ENCODE peak calls at places on chromosomes 16 and 17, in five cellular contexts. Y is neural progenitor cell, M is dorsolateral prefrontal cortex, O is hepatocyte, B is colonic mucosa. S is an unnamed sample.
A peak's percentile ranks its signal among the peaks of the same experiment; 100 is the strongest.

GRCh38 chr17:44502598-44503079 is 567 bp downstream of the GPATCH8 start:
- DNase-seq in O (peak; percentile 34), Y (peak; percentile 16), M (no peak), B (peak; percentile 19), S (no peak)

GRCh38 chr17:50325906-50326305 is 20.0 kb upstream of the XYLT2 start:
- DNase-seq in B (no peak), Y (no peak), M (no peak), O (no peak), S (no peak)

GRCh38 chr17:31392856-31393748 is 1.6 kb downstream of the RAB11FIP4 start:
- DNase-seq in B (no peak), Y (no peak), M (no peak), O (no peak), S (no peak)

GRCh38 chr17:71926746-71927398 is 193.9 kb upstream of the SOX9 start:
- DNase-seq in M (no peak), O (no peak), B (no peak), Y (no peak), S (no peak)

GRCh38 chr17:55705847-55706246 is 16.8 kb downstream of the TMEM100 start:
- DNase-seq in B (no peak), Y (no peak), M (no peak), O (no peak), S (peak; percentile 27)

GRCh38 chr17:7825206-7825980 is 8.6 kb upstream of the KDM6B start:
- DNase-seq in O (peak; percentile 30), Y (peak; percentile 21), B (no peak), M (no peak), S (no peak)

GRCh38 chr16:88685156-88686061 is 898 bp downstream of the SNAI3 start:
- DNase-seq in M (no peak), O (peak; percentile 72), B (no peak), Y (peak; percentile 52), S (peak; percentile 74)

GRCh38 chr16:84207266-84207665 is 16.3 kb downstream of the ADAD2 start:
- DNase-seq in M (no peak), O (no peak), B (no peak), Y (no peak), S (no peak)

GRCh38 chr17:41985919-41986318 is 19.3 kb downstream of the CNP start:
- DNase-seq in O (no peak), B (no peak), Y (no peak), M (no peak), S (no peak)

GRCh38 chr16:56288019-56288418 is 96.7 kb downstream of the GNAO1 start:
- DNase-seq in Y (no peak), O (no peak), B (no peak), M (no peak), S (no peak)

GRCh38 chr17:64226132-64226531 is 36.9 kb downstream of the TEX2 start:
- DNase-seq in M (no peak), Y (no peak), B (no peak), O (no peak), S (no peak)

GRCh38 chr17:80889897-80890550 is 101.6 kb upstream of the CHMP6 start:
- DNase-seq in Y (no peak), B (no peak), O (no peak), M (no peak), S (no peak)

GRCh38 chr16:31348578-31348977 is 6.4 kb upstream of the ITGAX start:
- DNase-seq in B (no peak), O (no peak), Y (no peak), M (no peak), S (no peak)

GRCh38 chr16:82782715-82783251 is 156.0 kb downstream of the CDH13 start:
- DNase-seq in M (no peak), O (peak; percentile 10), B (peak; percentile 83), Y (peak; percentile 62), S (no peak)

DNA sequence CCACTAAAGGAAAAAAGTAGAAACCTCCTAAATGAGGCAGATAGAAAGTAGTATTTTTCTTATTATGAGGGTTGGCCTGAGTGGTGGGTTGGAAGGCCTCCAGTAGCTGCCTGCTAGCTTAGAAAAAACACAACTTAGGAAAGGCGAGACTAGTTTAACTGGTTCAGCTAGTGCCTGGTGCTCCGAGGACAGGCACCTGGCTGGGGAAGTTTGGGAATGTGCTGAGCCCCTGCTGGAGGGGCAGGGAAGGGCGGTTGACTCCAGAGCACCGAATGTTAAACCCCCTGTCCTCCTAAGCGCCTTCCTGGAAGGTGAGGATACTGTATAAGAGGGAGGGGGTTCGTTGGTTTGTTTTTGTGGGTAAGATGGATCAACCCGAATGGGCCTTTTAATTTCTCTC is 19.9 kb downstream of the LDHD start:
- DNase-seq in M (no peak), Y (peak; percentile 47), B (peak; percentile 50), O (no peak), S (no peak)
- TF ChIP-seq CTCF in M (no peak), Y (peak; percentile 50), B (no peak), O (peak; percentile 13), S (no peak)

GRCh38 chr17:47902039-47902744 is 6.2 kb downstream of the SP2 start:
- DNase-seq in Y (peak; percentile 50), B (no peak), O (no peak), M (no peak), S (no peak)

GRCh38 chr17:47906443-47906842 is 10.4 kb downstream of the SP2 start:
- DNase-seq in M (no peak), O (no peak), B (no peak), Y (no peak), S (no peak)

GRCh38 chr17:47905221-47905733 is 9.2 kb downstream of the SP2 start:
- DNase-seq in M (peak; percentile 32), B (peak; percentile 40), O (no peak), Y (peak; percentile 49), S (no peak)

GRCh38 chr17:47913050-47913449 is 17.0 kb downstream of the SP2 start:
- DNase-seq in Y (no peak), M (no peak), B (no peak), O (no peak), S (no peak)

GRCh38 chr17:47907932-47908562 is 12.0 kb downstream of the SP2 start:
- DNase-seq in M (no peak), O (no peak), Y (no peak), B (no peak), S (no peak)
- H3K4me3 ChIP-seq in M (peak overlapping the region; percentile 3), O (no peak overlapping the region), Y (no peak overlapping the region), B (no peak overlapping the region), S (no peak overlapping the region)

GRCh38 chr17:263271-263670 is 81.8 kb upstream of the DOC2B start:
- DNase-seq in M (peak; percentile 10), B (peak; percentile 5), Y (no peak), O (no peak), S (no peak)

GRCh38 chr17:260031-260791 is 78.8 kb upstream of the DOC2B start:
- DNase-seq in O (no peak), B (peak; percentile 3), M (peak; percentile 16), Y (no peak), S (no peak)

GRCh38 chr17:263773-264172 is 82.3 kb upstream of the DOC2B start:
- DNase-seq in B (peak; percentile 9), O (no peak), M (peak; percentile 12), Y (no peak), S (no peak)

GRCh38 chr17:260944-261343 is 79.5 kb upstream of the DOC2B start:
- DNase-seq in Y (no peak), O (no peak), M (no peak), B (no peak), S (no peak)

GRCh38 chr17:261640-262039 is 80.2 kb upstream of the DOC2B start:
- DNase-seq in M (peak; percentile 5), Y (no peak), B (no peak), O (no peak), S (no peak)
- H3K27me3 ChIP-seq in M (no peaks in the 10 kb centered on the region), Y (peaks cover 15% of the 10 kb centered on the region), B (no peaks in the 10 kb centered on the region), O (no peaks in the 10 kb centered on the region), S (no peaks in the 10 kb centered on the region)

GRCh38 chr16:68116256-68116853 is 31.2 kb downstream of the NFATC3 start:
- DNase-seq in B (no peak), O (peak; percentile 37), Y (no peak), M (no peak), S (no peak)
- TF ChIP-seq CTCF in B (peak; percentile 50), O (peak; percentile 49), Y (peak; percentile 24), M (no peak), S (peak; percentile 63)

GRCh38 chr17:77445908-77446535 is 305.3 kb downstream of the SEC14L1 start:
- DNase-seq in Y (no peak), M (no peak), O (peak; percentile 78), B (peak; percentile 79), S (peak; percentile 73)

GRCh38 chr17:77444653-77445029 is 303.9 kb downstream of the SEC14L1 start:
- DNase-seq in B (peak; percentile 41), Y (no peak), O (no peak), M (no peak), S (peak; percentile 54)

GRCh38 chr17:77446959-77447634 is 306.3 kb downstream of the SEC14L1 start:
- DNase-seq in Y (no peak), B (no peak), M (no peak), O (no peak), S (no peak)

GRCh38 chr17:77443743-77444260 is 303.0 kb downstream of the SEC14L1 start:
- DNase-seq in Y (no peak), B (no peak), O (no peak), M (no peak), S (no peak)

DNA sequence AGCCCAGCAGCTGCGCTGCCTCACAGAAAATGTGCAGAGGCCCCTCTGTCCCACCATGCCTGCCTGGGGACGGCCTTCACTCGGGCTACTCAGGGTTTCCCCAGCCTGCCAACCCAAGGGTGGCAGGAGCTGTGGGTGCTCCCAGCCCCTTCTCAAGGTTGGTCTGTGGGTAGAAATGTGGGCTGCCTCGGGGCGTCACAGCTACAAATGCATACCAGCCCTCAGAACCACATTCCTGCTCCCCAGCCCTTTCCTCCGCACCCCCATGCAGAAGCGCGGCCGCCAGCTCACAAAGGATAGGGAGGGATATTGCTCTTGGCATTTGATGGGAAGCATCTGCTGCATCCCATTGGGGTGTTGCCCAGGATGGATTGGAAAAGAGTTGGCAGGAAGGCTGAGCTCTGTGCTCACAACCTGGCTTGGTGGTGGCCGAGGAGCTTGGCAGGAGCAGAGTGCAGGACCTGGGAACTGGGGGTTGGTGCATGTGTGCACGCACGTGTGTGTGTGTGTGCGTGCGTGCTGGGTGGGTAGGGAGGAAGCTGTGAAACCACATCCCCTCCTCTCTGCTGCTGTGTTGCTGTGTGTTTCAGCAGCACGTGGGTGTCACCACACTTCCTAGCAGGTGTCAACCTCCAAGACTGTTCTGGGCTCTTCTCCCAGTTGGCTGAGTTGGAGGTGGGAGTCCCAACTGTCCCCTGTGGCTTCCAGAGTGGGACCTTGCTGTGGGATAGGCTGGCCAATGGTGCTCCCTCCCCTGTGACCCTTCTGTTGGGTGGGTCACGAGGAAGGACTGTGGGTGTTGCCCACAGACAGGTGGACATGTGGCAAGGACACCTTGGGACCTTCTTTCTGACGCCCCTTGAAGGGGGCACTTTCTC is 304.5 kb downstream of the SEC14L1 start:
- DNase-seq in B (peak; percentile 71), O (no peak), M (no peak), Y (no peak), S (peak; percentile 82)
- H3K4me3 ChIP-seq in B (no peak overlapping the region), O (no peak overlapping the region), M (no peak overlapping the region), Y (no peak overlapping the region), S (peak overlapping the region; percentile 44)

DNA sequence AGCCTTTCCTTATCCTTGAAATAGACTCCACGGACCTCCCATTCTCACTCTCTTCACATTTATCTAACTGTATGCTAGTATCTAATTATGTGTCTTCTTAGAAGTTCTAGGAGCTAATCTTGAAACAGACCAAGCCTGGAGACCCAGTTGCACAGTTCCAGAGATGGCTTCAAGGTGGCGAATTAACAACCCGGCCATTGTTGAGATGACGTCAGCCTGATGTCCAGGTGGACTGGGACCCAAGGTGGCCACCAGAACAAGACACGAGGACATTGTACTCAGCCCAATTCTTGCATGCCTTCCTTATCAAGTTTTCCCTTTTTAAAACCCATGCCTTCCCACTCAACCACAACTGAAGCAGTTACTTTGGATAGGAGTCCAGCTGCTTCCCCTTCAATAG is 29.5 kb upstream of the WWOX start:
- DNase-seq in O (no peak), B (no peak), Y (no peak), M (no peak), S (no peak)
- H3K27me3 ChIP-seq in O (no peaks in the 10 kb centered on the region), B (no peaks in the 10 kb centered on the region), Y (peaks cover 95% of the 10 kb centered on the region), M (no peaks in the 10 kb centered on the region), S (no peaks in the 10 kb centered on the region)